ENCODE peak calls at places on chromosomes 5 and 9, in six cellular contexts. W is mesenchymal stem cell, G is H9, C is IMR-90, H is H1, F is trophoblast cell. X is an unnamed sample.

GRCh38 chr9:126454795-126455194 is 128.2 kb downstream of the MVB12B start:
- DNase-seq in H (no peak), F (no peak), W (no peak), C (no peak), G (peak), X (no peak)

GRCh38 chr5:52710972-52711596 is 76.6 kb upstream of the ITGA1 start:
- DNase-seq in F (no peak), H (no peak), G (no peak), C (no peak), W (peak), X (no peak)

GRCh38 chr9:12739014-12739413 is 35.8 kb upstream of the LURAP1L start:
- DNase-seq in G (no peak), H (no peak), F (no peak), C (peak), W (peak), X (no peak)

GRCh38 chr9:129712595-129713524 is 40.0 kb downstream of the PTGES start:
- DNase-seq in C (peak), G (peak), H (no peak), W (peak), F (no peak), X (peak)

GRCh38 chr5:68447121-68447520 is 231.6 kb downstream of the PIK3R1 start:
- DNase-seq in G (no peak), W (no peak), H (no peak), F (no peak), C (no peak), X (no peak)

GRCh38 chr5:169592937-169593650 is 9.5 kb downstream of the SPDL1 start:
- DNase-seq in C (no peak), G (no peak), W (no peak), H (no peak), F (no peak), X (no peak)

GRCh38 chr5:159874308-159874707 is 42.0 kb upstream of the ADRA1B start:
- DNase-seq in W (peak), C (peak), G (no peak), H (no peak), F (no peak), X (no peak)

GRCh38 chr5:68409259-68409658 is 193.7 kb downstream of the PIK3R1 start:
- DNase-seq in W (no peak), G (no peak), F (no peak), H (no peak), C (peak), X (no peak)

GRCh38 chr5:155239803-155240202 is 226.2 kb downstream of the KIF4B start:
- DNase-seq in W (no peak), G (no peak), C (no peak), H (no peak), F (no peak), X (no peak)

GRCh38 chr9:92724528-92725265 is 39.9 kb downstream of the BICD2 start:
- DNase-seq in W (no peak), G (peak), H (no peak), F (no peak), C (no peak), X (no peak)

GRCh38 chr9:132810314-132810713 is 67.8 kb downstream of the AK8 start:
- DNase-seq in F (no peak), G (no peak), W (no peak), H (no peak), C (no peak), X (no peak)

GRCh38 chr9:4604678-4605095 is 57.4 kb upstream of the PLPP6 start:
- DNase-seq in W (peak), H (peak), F (peak), C (peak), G (peak), X (peak)

GRCh38 chr5:108481355-108481931 is 99.5 kb upstream of the FBXL17 start:
- DNase-seq in C (peak), F (peak), W (peak), H (peak), G (peak), X (peak)

GRCh38 chr5:14156611-14157493 is 13.7 kb downstream of the TRIO start:
- DNase-seq in H (no peak), G (no peak), F (peak), W (peak), C (peak), X (no peak)

GRCh38 chr5:115069087-115069968 is 100.4 kb downstream of the TRIM36 start:
- DNase-seq in F (peak), G (peak), W (peak), C (peak), H (no peak), X (peak)

GRCh38 chr9:94824913-94825619 is 98.6 kb downstream of the AOPEP start:
- DNase-seq in C (no peak), H (peak), W (peak), G (peak), F (no peak), X (no peak)

GRCh38 chr5:143318833-143319232 is 84.7 kb downstream of the NR3C1 start:
- DNase-seq in H (no peak), F (no peak), C (peak), W (no peak), G (no peak), X (no peak)

GRCh38 chr5:55467862-55468551 is 66.8 kb downstream of the PLPP1 start:
- DNase-seq in W (no peak), H (no peak), F (no peak), C (no peak), G (no peak), X (no peak)

GRCh38 chr9:91844170-91844569 is 105.9 kb downstream of the ROR2 start:
- DNase-seq in C (no peak), F (peak), G (no peak), W (no peak), H (no peak), X (no peak)

GRCh38 chr9:76817489-76817888 is 53.3 kb downstream of the PCA3 start:
- DNase-seq in H (no peak), C (peak), W (peak), F (peak), G (no peak), X (no peak)

GRCh38 chr5:113176196-113176595 is 199.6 kb downstream of the DCP2 start:
- DNase-seq in H (no peak), W (no peak), G (no peak), C (no peak), F (no peak), X (no peak)

GRCh38 chr5:88203977-88204735 is 64.5 kb downstream of the TMEM161B start:
- DNase-seq in H (no peak), C (peak), W (no peak), F (no peak), G (no peak), X (peak)

GRCh38 chr5:32540446-32540845 is 44.9 kb upstream of the SUB1 start:
- DNase-seq in C (no peak), G (no peak), W (no peak), H (no peak), F (no peak), X (no peak)

GRCh38 chr5:148653840-148654781 is at the start of gene HTR4:
- DNase-seq in W (no peak), H (no peak), F (no peak), C (no peak), G (peak), X (no peak)

GRCh38 chr9:4424891-4425290 is 65.4 kb upstream of the SLC1A1 start:
- DNase-seq in G (no peak), F (no peak), H (no peak), W (no peak), C (no peak), X (no peak)

GRCh38 chr5:36202521-36202961 is 39.2 kb downstream of the NADK2 start:
- DNase-seq in W (peak), H (no peak), G (no peak), C (peak), F (peak), X (no peak)

GRCh38 chr9:89168901-89169813 is 9.5 kb downstream of the SHC3 start:
- DNase-seq in W (no peak), C (no peak), G (no peak), F (peak), H (no peak), X (no peak)

GRCh38 chr9:26566141-26566540 is 326.5 kb downstream of the CAAP1 start:
- DNase-seq in F (no peak), C (no peak), W (no peak), H (no peak), G (no peak), X (no peak)

GRCh38 chr5:175588709-175589429 is 69.0 kb upstream of the HRH2 start:
- DNase-seq in F (no peak), C (no peak), G (no peak), H (no peak), W (no peak), X (no peak)

GRCh38 chr5:142063878-142064331 is 44.7 kb upstream of the NDFIP1 start:
- DNase-seq in F (no peak), H (no peak), W (peak), G (peak), C (peak), X (peak)

GRCh38 chr9:133553978-133554713 is 19.6 kb downstream of the ADAMTSL2 start:
- DNase-seq in F (no peak), H (no peak), W (no peak), C (no peak), G (peak), X (no peak)

GRCh38 chr9:95879591-95879990 is 4.1 kb downstream of the ERCC6L2 start:
- DNase-seq in H (no peak), G (no peak), W (peak), F (no peak), C (no peak), X (no peak)

GRCh38 chr9:124350485-124351263 is 64.6 kb downstream of the PSMB7 start:
- DNase-seq in G (no peak), W (no peak), F (no peak), H (no peak), C (no peak), X (no peak)

GRCh38 chr9:128043467-128043868 is 23.7 kb downstream of the NAIF1 start:
- DNase-seq in W (no peak), H (no peak), C (no peak), F (no peak), G (no peak), X (no peak)

GRCh38 chr9:129568560-129569505 is 52.1 kb downstream of the C9orf50 start:
- DNase-seq in F (peak), C (no peak), H (no peak), G (peak), W (no peak), X (no peak)

DNA sequence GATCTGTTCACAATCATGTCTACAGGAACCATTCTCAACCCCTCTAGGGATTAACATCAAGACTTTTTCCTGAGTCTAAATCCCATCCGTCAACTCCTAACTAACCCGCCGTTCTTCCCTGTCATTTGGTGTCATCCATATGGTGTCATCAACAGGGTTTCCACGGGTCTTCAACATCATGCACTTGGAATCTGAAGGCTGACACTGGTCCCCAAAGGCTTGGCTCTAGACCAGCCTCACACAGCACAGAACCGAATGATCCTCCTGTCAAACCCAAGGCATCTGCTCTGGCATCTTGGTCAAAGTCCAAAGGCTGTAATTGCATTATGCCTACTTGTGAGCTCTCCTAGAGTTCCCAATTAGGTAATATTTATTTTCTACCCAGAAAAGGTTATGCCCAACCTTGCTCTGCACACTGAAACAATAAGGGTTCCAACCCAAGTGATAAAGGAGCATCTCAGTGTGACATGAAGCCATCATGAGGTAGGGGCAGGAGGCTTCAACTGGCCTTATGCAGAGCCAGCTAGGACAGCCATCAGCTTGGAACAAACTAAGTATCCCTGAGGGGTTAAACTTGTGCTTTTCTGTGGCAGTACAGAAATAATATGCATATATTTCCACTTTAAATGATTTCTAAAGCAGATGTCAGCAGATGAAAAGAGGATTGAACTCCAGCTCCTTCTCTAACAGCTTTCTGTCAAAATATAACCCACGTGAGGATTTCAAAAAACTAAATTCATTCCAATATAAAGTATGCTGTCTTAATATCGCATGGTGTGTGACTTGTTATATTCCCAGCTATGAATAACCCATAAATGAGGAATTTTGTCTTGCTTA is 13.9 kb downstream of the ENC1 start:
- DNase-seq in F (no peak), G (no peak), H (no peak), W (no peak), C (no peak), X (no peak)
- H2BK120ac ChIP-seq in F (no peak), G (no peak), H (no peak), W (no peak), C (no peak), X (no peak)

GRCh38 chr5:145245354-145245753 is 589.8 kb downstream of the PRELID2 start:
- DNase-seq in H (no peak), F (no peak), G (no peak), C (peak), W (peak), X (peak)
- H3K27ac ChIP-seq in H (no peak), F (peak), G (no peak), C (peak), W (peak), X (no peak)

GRCh38 chr9:113160571-113160970 is 9.8 kb downstream of the SLC31A2 start:
- DNase-seq in H (peak), W (no peak), C (no peak), G (peak), F (no peak), X (no peak)
- H3K14ac ChIP-seq in H (no peak), W (no peak), C (no peak), G (no peak), F (no peak), X (no peak)

DNA sequence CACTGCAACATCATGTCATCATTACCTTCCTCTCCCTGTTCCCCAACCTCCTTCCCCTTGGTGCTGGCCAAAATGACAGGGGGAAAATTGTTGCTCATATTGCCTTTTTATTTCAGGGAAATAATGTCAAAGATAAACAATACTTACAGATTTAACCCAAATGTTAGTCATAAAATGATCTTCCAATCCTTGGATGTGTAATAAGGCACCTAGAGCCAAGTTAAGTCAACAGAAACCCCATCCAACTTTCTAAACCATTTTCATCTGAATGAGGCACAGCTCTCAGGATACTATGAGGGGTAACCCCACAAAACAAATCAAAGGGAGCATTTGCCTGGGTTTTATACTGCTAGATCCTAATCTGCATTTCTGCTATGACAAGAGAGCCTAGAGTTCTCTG is 644.2 kb downstream of the ACTL7B start:
- DNase-seq in H (no peak), C (no peak), F (no peak), W (no peak), G (no peak), X (no peak)
- H2BK120ac ChIP-seq in H (no peak), C (no peak), F (no peak), W (no peak), G (no peak), X (no peak)

DNA sequence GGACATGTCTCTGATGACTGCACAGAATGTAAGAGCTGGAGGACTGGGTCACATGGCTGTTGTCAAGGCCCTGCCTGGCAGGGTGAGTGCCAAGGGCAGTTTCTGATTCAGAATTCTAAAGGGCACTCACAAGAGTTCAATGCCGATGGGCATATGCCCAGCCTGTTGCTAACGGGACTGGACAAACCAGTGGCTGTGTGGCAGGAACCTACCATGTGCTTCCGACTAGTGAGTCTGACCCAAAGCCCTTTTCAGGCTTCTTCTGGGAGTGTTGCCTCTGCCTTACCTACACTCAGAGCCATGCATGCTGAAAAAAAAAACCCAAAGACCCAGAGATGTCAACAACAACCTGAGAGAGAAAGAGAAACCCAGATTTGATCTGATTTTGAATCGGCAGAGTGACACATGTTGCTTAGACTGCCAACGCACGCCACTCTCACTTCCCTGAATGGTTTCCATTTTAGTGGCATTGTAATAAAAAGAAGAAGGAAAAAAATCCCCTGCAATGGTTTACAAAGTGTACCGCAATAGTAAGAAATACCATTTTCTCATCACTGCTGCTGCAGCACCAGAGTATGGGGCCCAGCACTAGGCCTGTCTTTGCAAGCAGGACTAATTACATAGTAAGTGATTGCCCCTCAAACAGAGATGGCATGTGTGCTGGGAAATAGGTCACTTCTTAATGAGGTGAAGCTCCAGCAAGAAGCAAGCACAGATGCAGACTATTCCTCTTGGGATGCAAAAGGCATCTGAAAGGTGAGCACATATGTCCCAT is 194.3 kb downstream of the PALM2AKAP2 start:
- DNase-seq in H (no peak), W (no peak), G (no peak), F (peak), C (no peak), X (no peak)
- H3K27ac ChIP-seq in H (no peak), W (no peak), G (no peak), F (no peak), C (no peak), X (no peak)

X was measured in neuronal stem cell.